ENCODE peak calls at places on chromosome 1, in nine cellular contexts. E, D, P, X, Z, Y, N, B and W are unnamed samples.

GRCh38 chr1:225944951-225945350 is 3.9 kb upstream of the LEFTY2 start:
- DNase-seq in Z (no peak), B (no peak), P (no peak), Y (no peak), N (no peak), E (no peak), X (no peak), D (no peak), W (peak)

GRCh38 chr1:226710501-226710900 is 28.6 kb downstream of the ITPKB start:
- DNase-seq in Y (no peak), Z (no peak), X (no peak), N (no peak), D (no peak), E (no peak), B (no peak), P (no peak), W (no peak)

GRCh38 chr1:232334811-232335210 is 295.1 kb downstream of the SIPA1L2 start:
- DNase-seq in Z (no peak), X (no peak), B (no peak), N (peak), E (no peak), D (peak), Y (no peak), P (no peak), W (no peak)

GRCh38 chr1:202164271-202165037 is 4.1 kb upstream of the PTPN7 start:
- DNase-seq in P (no peak), B (no peak), Y (no peak), D (no peak), N (no peak), Z (no peak), X (peak), E (no peak), W (peak)

GRCh38 chr1:59018860-59019259 is 235.0 kb upstream of the JUN start:
- DNase-seq in Z (no peak), N (no peak), E (no peak), P (no peak), X (no peak), Y (no peak), D (no peak), B (no peak), W (no peak)

GRCh38 chr1:64755356-64755755 is 10.5 kb downstream of the RAVER2 start:
- DNase-seq in X (no peak), N (no peak), P (no peak), E (no peak), D (no peak), B (peak), Y (no peak), Z (no peak), W (no peak)

GRCh38 chr1:225572422-225572821 is 80.5 kb downstream of the ENAH start:
- DNase-seq in B (peak), Y (no peak), Z (no peak), P (peak), E (no peak), D (no peak), X (no peak), N (no peak), W (no peak)

GRCh38 chr1:170704256-170704655 is 40.3 kb downstream of the PRRX1 start:
- DNase-seq in B (peak), E (no peak), P (no peak), Z (no peak), D (no peak), N (no peak), X (no peak), Y (no peak), W (no peak)

GRCh38 chr1:43305926-43306687 is 5.3 kb downstream of the TIE1 start:
- DNase-seq in B (no peak), P (no peak), X (no peak), Y (no peak), N (no peak), Z (no peak), E (no peak), D (no peak), W (no peak)

GRCh38 chr1:87720561-87720960 is 391.9 kb downstream of the LMO4 start:
- DNase-seq in N (no peak), X (no peak), Y (no peak), P (no peak), Z (no peak), E (no peak), D (no peak), B (no peak), W (no peak)

GRCh38 chr1:81478217-81478616 is 322.5 kb upstream of the ADGRL2 start:
- DNase-seq in B (peak), Z (no peak), E (no peak), P (no peak), D (no peak), Y (no peak), X (no peak), N (no peak), W (no peak)

GRCh38 chr1:15070145-15070748 is 83.3 kb upstream of the TMEM51 start:
- DNase-seq in Y (no peak), P (no peak), E (no peak), Z (no peak), D (no peak), X (no peak), B (no peak), N (no peak), W (no peak)

GRCh38 chr1:78047631-78048030 is 1.9 kb downstream of the GIPC2 start:
- DNase-seq in B (no peak), D (no peak), X (no peak), E (no peak), N (no peak), Z (no peak), Y (no peak), P (no peak), W (no peak)

GRCh38 chr1:21165076-21165475 is 11.6 kb downstream of the EIF4G3 start:
- DNase-seq in X (no peak), P (no peak), N (no peak), D (no peak), E (no peak), Y (no peak), Z (no peak), B (peak), W (no peak)

GRCh38 chr1:20282544-20282943 is 8.1 kb upstream of the VWA5B1 start:
- DNase-seq in X (no peak), E (no peak), Z (no peak), N (no peak), Y (no peak), P (no peak), D (no peak), B (no peak), W (no peak)

GRCh38 chr1:39842726-39843305 is 40.5 kb downstream of the TRIT1 start:
- DNase-seq in X (no peak), B (no peak), Y (no peak), D (no peak), N (no peak), P (no peak), E (no peak), Z (no peak), W (no peak)

GRCh38 chr1:114585221-114585620 is 3.8 kb upstream of the BCAS2 start:
- DNase-seq in X (no peak), B (peak), N (peak), Y (no peak), E (no peak), P (peak), D (no peak), Z (no peak), W (no peak)

GRCh38 chr1:155307247-155307740 is 1.4 kb upstream of the FDPS start:
- DNase-seq in Y (no peak), X (no peak), B (peak), P (peak), D (no peak), N (no peak), E (no peak), Z (peak), W (no peak)

GRCh38 chr1:231315887-231316286 is 21.8 kb downstream of the EXOC8 start:
- DNase-seq in Z (peak), N (peak), D (no peak), B (peak), E (no peak), X (no peak), P (no peak), Y (no peak), W (peak)

GRCh38 chr1:64574301-64574700 is 104.4 kb downstream of the CACHD1 start:
- DNase-seq in D (peak), N (no peak), Y (no peak), B (no peak), P (peak), E (no peak), X (no peak), Z (no peak), W (no peak)

GRCh38 chr1:184906771-184907170 is 67.5 kb downstream of the NIBAN1 start:
- DNase-seq in D (no peak), N (no peak), Y (no peak), B (peak), Z (no peak), E (no peak), P (peak), X (no peak), W (no peak)

GRCh38 chr1:66732407-66733166 is 19.7 kb upstream of the DYNLT5 start:
- DNase-seq in X (no peak), E (no peak), Z (no peak), N (no peak), D (no peak), B (no peak), P (peak), Y (no peak), W (no peak)

GRCh38 chr1:6497867-6498575 is 6.6 kb upstream of the PLEKHG5 start:
- DNase-seq in D (no peak), B (no peak), X (no peak), P (no peak), Z (no peak), E (no peak), Y (no peak), N (no peak), W (no peak)

GRCh38 chr1:62384276-62385005 is 52.4 kb upstream of the USP1 start:
- DNase-seq in D (peak), N (peak), E (peak), Z (peak), Y (no peak), B (peak), X (no peak), P (peak), W (no peak)

GRCh38 chr1:172456344-172456769 is 12.5 kb upstream of the PIGC start:
- DNase-seq in Z (no peak), P (no peak), E (no peak), N (no peak), D (no peak), X (no peak), Y (no peak), B (no peak), W (no peak)

GRCh38 chr1:222521299-222522104 is 26.4 kb downstream of the HHIPL2 start:
- DNase-seq in N (peak), X (no peak), E (no peak), P (peak), D (peak), B (peak), Y (no peak), Z (peak), W (no peak)

GRCh38 chr1:44631647-44632510 is 42.4 kb downstream of the TMEM53 start:
- DNase-seq in B (peak), D (peak), N (peak), Y (peak), E (peak), Z (peak), P (peak), X (peak), W (peak)
- TF ChIP-seq CTCF in B (no peak), D (no peak), N (no peak), Y (peak), E (no peak), Z (no peak), P (no peak), X (no peak), W (no peak)

GRCh38 chr1:204206121-204206520 is 7.7 kb downstream of the GOLT1A start:
- DNase-seq in Z (peak), B (peak), N (no peak), D (no peak), E (no peak), Y (no peak), P (no peak), X (no peak), W (no peak)
- TF ChIP-seq CTCF in Z (no peak), B (peak), N (no peak), D (no peak), E (peak), Y (peak), P (peak), X (no peak), W (no peak)

DNA sequence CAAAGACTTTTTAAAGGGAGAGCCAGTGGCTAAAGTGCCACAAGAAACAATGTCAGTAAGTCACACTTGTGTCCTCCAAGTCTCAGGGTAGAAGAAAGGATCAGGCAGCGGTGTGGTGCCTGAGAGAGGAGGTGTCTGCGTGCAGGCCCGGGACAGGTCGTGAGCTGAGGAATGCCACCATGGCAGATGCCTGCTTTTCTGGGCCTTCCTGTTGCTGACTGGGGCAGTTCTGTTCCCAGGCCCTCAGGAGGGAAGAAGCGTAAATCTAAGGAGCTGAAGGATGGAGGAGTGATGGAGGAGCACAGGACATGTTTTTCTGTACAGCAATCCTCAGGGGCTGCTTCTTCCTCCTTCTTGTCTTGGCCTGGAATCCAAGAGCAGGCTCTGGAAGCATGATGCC is 165.8 kb downstream of the ZBTB18 start:
- DNase-seq in B (no peak), N (no peak), E (no peak), P (no peak), Y (no peak), X (no peak), Z (no peak), D (no peak), W (no peak)
- TF ChIP-seq CTCF in B (no peak), N (no peak), E (no peak), P (no peak), Y (no peak), X (no peak), Z (no peak), D (no peak), W (no peak)

GRCh38 chr1:234978397-234979291 is 150.0 kb downstream of the TOMM20 start:
- DNase-seq in X (peak), N (no peak), Y (peak), Z (no peak), D (no peak), P (peak), B (peak), E (no peak), W (peak)
- TF ChIP-seq CTCF in X (peak), N (no peak), Y (no peak), Z (no peak), D (no peak), P (peak), B (no peak), E (peak), W (no peak)

DNA sequence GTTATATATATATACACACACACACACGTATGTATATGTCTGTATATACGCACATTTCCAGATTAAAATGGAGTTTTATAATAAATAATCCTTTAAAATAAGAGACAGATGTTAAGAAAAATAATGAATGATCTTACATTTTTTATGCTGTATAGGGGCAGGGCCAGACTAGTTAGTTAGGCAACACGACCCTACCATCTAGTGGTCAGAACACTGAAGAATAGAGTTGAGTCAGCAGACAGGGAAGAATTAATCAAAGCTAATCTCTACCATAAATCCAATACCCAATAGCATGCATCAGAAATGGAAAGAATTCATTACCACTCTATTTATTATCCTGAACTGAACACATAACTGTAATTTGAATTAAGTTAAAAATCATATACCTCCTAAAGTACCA is 156.7 kb downstream of the BRINP3 start:
- DNase-seq in Y (no peak), N (no peak), B (peak), D (peak), P (peak), E (peak), Z (peak), X (no peak), W (no peak)
- TF ChIP-seq CTCF in Y (no peak), N (no peak), B (peak), D (no peak), P (peak), E (peak), Z (peak), X (no peak), W (no peak)

DNA sequence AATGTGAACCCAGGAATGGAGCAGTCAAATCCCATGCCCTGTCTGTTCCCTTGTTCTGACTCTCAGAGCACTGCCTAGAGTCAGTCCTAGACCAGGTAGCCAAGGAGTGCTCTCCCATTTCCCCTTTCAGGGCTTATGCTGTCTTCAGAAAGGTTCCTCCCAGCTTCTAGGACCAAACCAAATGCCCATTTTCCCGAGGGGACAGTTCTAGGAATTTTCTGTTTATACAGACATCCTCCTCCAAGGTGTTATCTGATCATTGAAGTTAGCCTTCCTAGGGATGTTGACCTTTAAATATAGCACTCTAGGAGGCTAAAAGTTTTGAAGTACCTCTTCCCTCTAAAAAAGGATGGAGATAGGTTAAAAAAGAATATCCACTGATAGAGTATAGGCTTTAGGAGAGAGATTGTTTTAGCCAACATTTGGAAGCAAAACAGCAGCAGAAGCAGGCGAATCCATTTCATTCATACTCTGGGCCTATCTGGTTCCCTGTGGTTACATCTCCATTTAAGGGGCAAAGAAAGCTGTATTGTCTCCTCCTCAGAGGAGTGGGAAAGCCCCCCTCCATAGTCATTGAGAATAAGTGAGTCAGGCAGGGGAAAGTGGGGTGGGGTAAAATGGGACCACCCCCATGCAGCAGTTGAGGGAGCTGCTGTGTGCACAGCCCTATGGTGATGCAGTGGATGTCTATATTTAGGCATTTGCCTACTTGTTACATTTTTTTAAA is 126.5 kb downstream of the SPATA46 start:
- DNase-seq in B (no peak), Y (no peak), E (no peak), D (no peak), N (no peak), Z (no peak), X (no peak), P (no peak), W (no peak)
- TF ChIP-seq CTCF in B (no peak), Y (no peak), E (no peak), D (no peak), N (no peak), Z (no peak), X (no peak), P (no peak), W (no peak)

DNA sequence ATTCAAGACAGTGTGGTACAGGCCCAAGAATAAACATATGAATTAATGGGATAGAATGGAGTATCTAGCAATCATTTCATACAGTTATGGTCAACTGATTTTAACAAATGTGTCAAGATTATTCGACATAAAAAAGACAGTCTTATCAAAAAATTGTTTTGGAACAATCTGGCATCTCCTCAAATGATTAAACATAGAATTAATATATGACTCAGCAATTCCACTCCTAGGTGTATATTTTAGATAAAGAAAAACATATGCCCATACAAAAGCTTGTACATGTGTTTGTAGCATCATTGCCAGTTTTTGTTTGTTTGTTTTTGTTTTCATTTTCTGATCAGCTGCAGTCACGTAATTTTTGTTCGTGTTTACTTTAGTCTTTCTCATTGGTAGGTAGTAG is 1188.3 kb downstream of the BRINP3 start:
- DNase-seq in D (no peak), Y (no peak), B (no peak), P (no peak), E (no peak), Z (no peak), N (no peak), X (no peak), W (no peak)
- TF ChIP-seq CTCF in D (no peak), Y (no peak), B (no peak), P (no peak), E (no peak), Z (no peak), N (no peak), X (no peak), W (no peak)